ENCODE peak calls at places on chromosomes 11 and 22, in five cellular contexts. U is NCI-H1092 treated with DMSO at 0.1 percent for 48 hours, W is NCI-H1930, R is neural crest cell, M is nephron progenitor cell. X is an unnamed sample.
A peak's percentile ranks its signal among the peaks of the same experiment; 100 is the strongest.

GRCh38 chr22:33803371-33803770 is 116.9 kb downstream of the LARGE1 start:
- DNase-seq in U (no peak), M (no peak), R (no peak), W (no peak), X (no peak)

GRCh38 chr11:86395061-86395551 is 20.4 kb downstream of the CCDC81 start:
- DNase-seq in R (no peak), U (no peak), W (no peak), M (no peak), X (no peak)

GRCh38 chr22:38923463-38924196 is 33.8 kb upstream of the APOBEC3A start:
- DNase-seq in M (no peak), R (no peak), W (peak; percentile 83), U (no peak), X (peak; percentile 41)

GRCh38 chr11:31560842-31561476 is 51.4 kb downstream of the ELP4 start:
- DNase-seq in R (no peak), U (no peak), W (no peak), M (no peak), X (no peak)

GRCh38 chr22:28247667-28248363 is 328.8 kb upstream of the PITPNB start:
- DNase-seq in W (no peak), M (peak; percentile 36), U (peak; percentile 19), R (no peak), X (no peak)

GRCh38 chr11:78752528-78752927 is 177.9 kb upstream of the NARS2 start:
- DNase-seq in R (no peak), W (no peak), U (no peak), M (no peak), X (no peak)

GRCh38 chr11:122601131-122602125 is 54.1 kb upstream of the UBASH3B start:
- DNase-seq in W (no peak), M (no peak), R (no peak), U (no peak), X (no peak)

GRCh38 chr11:72741849-72742521 is 10.2 kb downstream of the ARAP1 start:
- DNase-seq in M (no peak), U (no peak), W (no peak), R (no peak), X (no peak)

GRCh38 chr11:33665666-33666065 is 35.0 kb downstream of the C11orf91 start:
- DNase-seq in M (no peak), U (no peak), W (no peak), R (no peak), X (no peak)

GRCh38 chr11:118740892-118741291 is 50.1 kb downstream of the DDX6 start:
- DNase-seq in R (no peak), U (no peak), W (no peak), M (no peak), X (no peak)

GRCh38 chr11:63595296-63595695 is 18.9 kb downstream of the PLAAT3 start:
- DNase-seq in R (no peak), U (no peak), M (no peak), W (no peak), X (no peak)

GRCh38 chr11:119418759-119419158 is 4.2 kb downstream of the THY1 start:
- DNase-seq in M (no peak), W (no peak), R (no peak), U (no peak), X (no peak)

GRCh38 chr11:103537904-103538502 is 428.8 kb downstream of the DYNC2H1 start:
- DNase-seq in U (peak; percentile 77), M (no peak), R (no peak), W (no peak), X (no peak)

GRCh38 chr11:45554230-45554967 is 111.0 kb downstream of the CHST1 start:
- DNase-seq in M (no peak), R (no peak), W (no peak), U (no peak), X (no peak)

GRCh38 chr11:70104419-70104818 is 26.3 kb downstream of the ANO1 start:
- DNase-seq in M (peak; percentile 45), W (no peak), U (no peak), R (no peak), X (no peak)

GRCh38 chr11:107751082-107751481 is 39.2 kb upstream of the SLN start:
- DNase-seq in W (no peak), M (no peak), R (no peak), U (no peak), X (no peak)

GRCh38 chr11:87528752-87529151 is 491.0 kb downstream of the TMEM135 start:
- DNase-seq in R (no peak), U (no peak), W (no peak), M (no peak), X (no peak)

GRCh38 chr11:102791271-102792036 is 6.5 kb downstream of the MMP1 start:
- DNase-seq in M (no peak), W (no peak), U (no peak), R (no peak), X (no peak)

GRCh38 chr11:110431212-110432073 is 1.7 kb downstream of the FDX1 start:
- DNase-seq in M (no peak), R (no peak), U (peak; percentile 58), W (no peak), X (no peak)

GRCh38 chr11:95515379-95515778 is 274.2 kb downstream of the FAM76B start:
- DNase-seq in U (no peak), W (no peak), R (no peak), M (no peak), X (no peak)

GRCh38 chr11:39361557-39361956 is 2097.9 kb downstream of the LRRC4C start:
- DNase-seq in R (no peak), U (no peak), M (no peak), W (no peak), X (no peak)

GRCh38 chr22:30866811-30867271 is 101.7 kb downstream of the MORC2 start:
- DNase-seq in W (no peak), U (no peak), R (no peak), M (no peak), X (no peak)

GRCh38 chr11:46725338-46726205 is 6.6 kb downstream of the F2 start:
- DNase-seq in U (no peak), M (no peak), W (no peak), R (no peak), X (no peak)

GRCh38 chr22:46465348-46465725 is 72.1 kb downstream of the CELSR1 start:
- DNase-seq in M (no peak), W (no peak), U (no peak), R (no peak), X (no peak)

GRCh38 chr11:134030853-134031252 is 38.0 kb upstream of the JAM3 start:
- DNase-seq in W (no peak), M (peak; percentile 43), U (no peak), R (no peak), X (no peak)

GRCh38 chr11:972812-973211 is 47.1 kb downstream of the AP2A2 start:
- DNase-seq in U (no peak), W (no peak), M (no peak), R (no peak), X (no peak)

GRCh38 chr22:22745225-22746060 is 101.0 kb downstream of the GGTLC2 start:
- DNase-seq in W (no peak), M (peak; percentile 52), U (no peak), R (peak; percentile 39), X (peak; percentile 70)

GRCh38 chr11:35464308-35464707 is 45.0 kb upstream of the SLC1A2 start:
- DNase-seq in R (no peak), U (peak; percentile 39), M (no peak), W (no peak), X (no peak)

GRCh38 chr11:1854949-1855885 is 2.3 kb downstream of the LSP1 start:
- DNase-seq in U (no peak), W (no peak), R (no peak), M (no peak), X (peak; percentile 44)

GRCh38 chr22:29112680-29113079 is 39.8 kb downstream of the KREMEN1 start:
- DNase-seq in R (no peak), M (no peak), U (no peak), W (no peak), X (no peak)

X was measured in stimulated activated effector memory CD8-positive, alpha-beta T cell treated with anti-CD3 and anti-CD28 coated beads, Interleukin-12 subunit alpha, Interleukin-12 subunit beta, amount 100 ng/mL, for 72 hours.